ENCODE peak calls at places on chromosomes 3 and 15, in eight cellular contexts. One of them, this sample, is unnamed.

GRCh38 chr15:94584833-94585244 is 353.5 kb downstream of the MCTP2 start:
- DNase-seq in brain microvascular endothelial cell: peak
- DNase-seq in RWPE1: no peak
- DNase-seq in upper lobe of right lung: no peak
- DNase-seq in GM23338: no peak
- DNase-seq in neural progenitor cell: no peak
- DNase-seq in astrocyte: peak
- DNase-seq in hepatocyte: no peak
- DNase-seq in this sample: peak

GRCh38 chr3:4689021-4689420 is 195.9 kb downstream of the ITPR1 start:
- DNase-seq in brain microvascular endothelial cell: no peak
- DNase-seq in RWPE1: no peak
- DNase-seq in upper lobe of right lung: no peak
- DNase-seq in GM23338: no peak
- DNase-seq in neural progenitor cell: no peak
- DNase-seq in astrocyte: no peak
- DNase-seq in hepatocyte: no peak
- DNase-seq in this sample: no peak

GRCh38 chr3:153232737-153233330 is 70.8 kb downstream of the RAP2B start:
- DNase-seq in brain microvascular endothelial cell: no peak
- DNase-seq in RWPE1: no peak
- DNase-seq in upper lobe of right lung: no peak
- DNase-seq in GM23338: no peak
- DNase-seq in neural progenitor cell: no peak
- DNase-seq in astrocyte: peak
- DNase-seq in hepatocyte: no peak
- DNase-seq in this sample: no peak

GRCh38 chr15:77393471-77393840 is 26.4 kb downstream of the PEAK1 start:
- DNase-seq in brain microvascular endothelial cell: no peak
- DNase-seq in RWPE1: no peak
- DNase-seq in upper lobe of right lung: no peak
- DNase-seq in GM23338: no peak
- DNase-seq in neural progenitor cell: no peak
- DNase-seq in astrocyte: peak
- DNase-seq in hepatocyte: no peak
- DNase-seq in this sample: no peak

GRCh38 chr15:59236394-59236793 is 29.8 kb downstream of the LDHAL6B start:
- DNase-seq in brain microvascular endothelial cell: no peak
- DNase-seq in RWPE1: no peak
- DNase-seq in upper lobe of right lung: no peak
- DNase-seq in GM23338: no peak
- DNase-seq in neural progenitor cell: no peak
- DNase-seq in astrocyte: no peak
- DNase-seq in hepatocyte: peak
- DNase-seq in this sample: no peak

GRCh38 chr3:176526194-176526593 is 671.1 kb downstream of the TBL1XR1 start:
- DNase-seq in brain microvascular endothelial cell: no peak
- DNase-seq in RWPE1: no peak
- DNase-seq in upper lobe of right lung: no peak
- DNase-seq in GM23338: no peak
- DNase-seq in neural progenitor cell: no peak
- DNase-seq in astrocyte: no peak
- DNase-seq in hepatocyte: no peak
- DNase-seq in this sample: no peak

GRCh38 chr15:63601727-63602185 is 4.6 kb downstream of the FBXL22 start:
- DNase-seq in brain microvascular endothelial cell: no peak
- DNase-seq in RWPE1: no peak
- DNase-seq in upper lobe of right lung: no peak
- DNase-seq in GM23338: peak
- DNase-seq in neural progenitor cell: no peak
- DNase-seq in astrocyte: no peak
- DNase-seq in hepatocyte: no peak
- DNase-seq in this sample: peak

GRCh38 chr3:105867690-105868449 is 942 bp downstream of the CBLB start:
- DNase-seq in brain microvascular endothelial cell: peak
- DNase-seq in RWPE1: no peak
- DNase-seq in upper lobe of right lung: no peak
- DNase-seq in GM23338: peak
- DNase-seq in neural progenitor cell: no peak
- DNase-seq in astrocyte: no peak
- DNase-seq in hepatocyte: no peak
- DNase-seq in this sample: no peak

GRCh38 chr15:75140080-75140879 is 61.4 kb upstream of the C15orf39 start:
- DNase-seq in brain microvascular endothelial cell: no peak
- DNase-seq in RWPE1: no peak
- DNase-seq in upper lobe of right lung: no peak
- DNase-seq in GM23338: no peak
- DNase-seq in neural progenitor cell: peak
- DNase-seq in astrocyte: no peak
- DNase-seq in hepatocyte: no peak
- DNase-seq in this sample: no peak

GRCh38 chr3:48820626-48821324 is 26.9 kb downstream of the PRKAR2A start:
- DNase-seq in brain microvascular endothelial cell: peak
- DNase-seq in RWPE1: no peak
- DNase-seq in upper lobe of right lung: no peak
- DNase-seq in GM23338: no peak
- DNase-seq in neural progenitor cell: no peak
- DNase-seq in astrocyte: peak
- DNase-seq in hepatocyte: peak
- DNase-seq in this sample: no peak

GRCh38 chr3:134317106-134317947 is 56.9 kb downstream of the AMOTL2 start:
- DNase-seq in brain microvascular endothelial cell: no peak
- DNase-seq in RWPE1: no peak
- DNase-seq in upper lobe of right lung: no peak
- DNase-seq in GM23338: no peak
- DNase-seq in neural progenitor cell: no peak
- DNase-seq in astrocyte: no peak
- DNase-seq in hepatocyte: no peak
- DNase-seq in this sample: no peak

GRCh38 chr3:56839784-56840724 is 38.3 kb upstream of the ARHGEF3 start:
- DNase-seq in brain microvascular endothelial cell: peak
- DNase-seq in RWPE1: peak
- DNase-seq in upper lobe of right lung: no peak
- DNase-seq in GM23338: no peak
- DNase-seq in neural progenitor cell: no peak
- DNase-seq in astrocyte: peak
- DNase-seq in hepatocyte: peak
- DNase-seq in this sample: no peak

GRCh38 chr3:132004571-132004970 is 30.2 kb downstream of the CPNE4 start:
- DNase-seq in brain microvascular endothelial cell: peak
- DNase-seq in RWPE1: no peak
- DNase-seq in upper lobe of right lung: no peak
- DNase-seq in GM23338: no peak
- DNase-seq in neural progenitor cell: no peak
- DNase-seq in astrocyte: peak
- DNase-seq in hepatocyte: no peak
- DNase-seq in this sample: no peak

GRCh38 chr15:68151277-68151676 is 53.9 kb downstream of the CALML4 start:
- DNase-seq in brain microvascular endothelial cell: peak
- DNase-seq in RWPE1: no peak
- DNase-seq in upper lobe of right lung: no peak
- DNase-seq in GM23338: no peak
- DNase-seq in neural progenitor cell: no peak
- DNase-seq in astrocyte: peak
- DNase-seq in hepatocyte: no peak
- DNase-seq in this sample: no peak

GRCh38 chr15:62165029-62165792 is at the start of gene C2CD4B:
- DNase-seq in brain microvascular endothelial cell: no peak
- DNase-seq in RWPE1: no peak
- DNase-seq in upper lobe of right lung: peak
- DNase-seq in GM23338: peak
- DNase-seq in neural progenitor cell: peak
- DNase-seq in astrocyte: no peak
- DNase-seq in hepatocyte: peak
- DNase-seq in this sample: no peak

GRCh38 chr15:53591041-53591440 is 168.4 kb downstream of the WDR72 start:
- DNase-seq in brain microvascular endothelial cell: no peak
- DNase-seq in RWPE1: no peak
- DNase-seq in upper lobe of right lung: no peak
- DNase-seq in GM23338: no peak
- DNase-seq in neural progenitor cell: no peak
- DNase-seq in astrocyte: no peak
- DNase-seq in hepatocyte: no peak
- DNase-seq in this sample: no peak

GRCh38 chr15:81024265-81024875 is 23.6 kb downstream of the TLNRD1 start:
- DNase-seq in brain microvascular endothelial cell: no peak
- DNase-seq in RWPE1: no peak
- DNase-seq in upper lobe of right lung: no peak
- DNase-seq in GM23338: peak
- DNase-seq in neural progenitor cell: no peak
- DNase-seq in astrocyte: no peak
- DNase-seq in hepatocyte: peak
- DNase-seq in this sample: no peak

GRCh38 chr15:81027200-81027599 is 26.5 kb downstream of the TLNRD1 start:
- DNase-seq in brain microvascular endothelial cell: no peak
- DNase-seq in RWPE1: no peak
- DNase-seq in upper lobe of right lung: no peak
- DNase-seq in GM23338: no peak
- DNase-seq in neural progenitor cell: no peak
- DNase-seq in astrocyte: peak
- DNase-seq in hepatocyte: no peak
- DNase-seq in this sample: no peak

GRCh38 chr15:81021321-81021720 is 20.6 kb downstream of the TLNRD1 start:
- DNase-seq in brain microvascular endothelial cell: no peak
- DNase-seq in RWPE1: no peak
- DNase-seq in upper lobe of right lung: no peak
- DNase-seq in GM23338: no peak
- DNase-seq in neural progenitor cell: no peak
- DNase-seq in astrocyte: no peak
- DNase-seq in hepatocyte: no peak
- DNase-seq in this sample: no peak

GRCh38 chr15:81024891-81025290 is 24.2 kb downstream of the TLNRD1 start:
- DNase-seq in brain microvascular endothelial cell: no peak
- DNase-seq in RWPE1: no peak
- DNase-seq in upper lobe of right lung: no peak
- DNase-seq in GM23338: no peak
- DNase-seq in neural progenitor cell: no peak
- DNase-seq in astrocyte: no peak
- DNase-seq in hepatocyte: no peak
- DNase-seq in this sample: no peak

GRCh38 chr15:81023483-81024264 is 23.0 kb downstream of the TLNRD1 start:
- DNase-seq in brain microvascular endothelial cell: peak
- DNase-seq in RWPE1: no peak
- DNase-seq in upper lobe of right lung: peak
- DNase-seq in GM23338: no peak
- DNase-seq in neural progenitor cell: no peak
- DNase-seq in astrocyte: peak
- DNase-seq in hepatocyte: no peak
- DNase-seq in this sample: no peak
- H3K27ac ChIP-seq in brain microvascular endothelial cell: peak
- H3K27ac ChIP-seq in RWPE1: no peak
- H3K27ac ChIP-seq in upper lobe of right lung: peak
- H3K27ac ChIP-seq in GM23338: no peak
- H3K27ac ChIP-seq in neural progenitor cell: no peak
- H3K27ac ChIP-seq in astrocyte: peak
- H3K27ac ChIP-seq in hepatocyte: peak
- H3K27ac ChIP-seq in this sample: no peak

GRCh38 chr3:179811321-179812095 is 158.7 kb downstream of the USP13 start:
- DNase-seq in brain microvascular endothelial cell: peak
- DNase-seq in RWPE1: peak
- DNase-seq in upper lobe of right lung: no peak
- DNase-seq in GM23338: peak
- DNase-seq in neural progenitor cell: peak
- DNase-seq in astrocyte: peak
- DNase-seq in hepatocyte: peak
- DNase-seq in this sample: no peak
- TF ChIP-seq CTCF in brain microvascular endothelial cell: peak
- TF ChIP-seq CTCF in RWPE1: peak
- TF ChIP-seq CTCF in upper lobe of right lung: peak
- TF ChIP-seq CTCF in GM23338: peak
- TF ChIP-seq CTCF in neural progenitor cell: peak
- TF ChIP-seq CTCF in astrocyte: peak
- TF ChIP-seq CTCF in hepatocyte: peak
- TF ChIP-seq CTCF in this sample: no peak

GRCh38 chr3:159850481-159850880 is 138.2 kb upstream of the IL12A start:
- DNase-seq in brain microvascular endothelial cell: no peak
- DNase-seq in RWPE1: no peak
- DNase-seq in upper lobe of right lung: no peak
- DNase-seq in GM23338: no peak
- DNase-seq in neural progenitor cell: no peak
- DNase-seq in astrocyte: no peak
- DNase-seq in hepatocyte: no peak
- DNase-seq in this sample: no peak
- H3K27ac ChIP-seq in brain microvascular endothelial cell: no peak
- H3K27ac ChIP-seq in RWPE1: no peak
- H3K27ac ChIP-seq in upper lobe of right lung: no peak
- H3K27ac ChIP-seq in GM23338: no peak
- H3K27ac ChIP-seq in neural progenitor cell: no peak
- H3K27ac ChIP-seq in astrocyte: no peak
- H3K27ac ChIP-seq in hepatocyte: no peak
- H3K27ac ChIP-seq in this sample: no peak

GRCh38 chr3:37999836-38000235 is 9.2 kb downstream of the VILL start:
- DNase-seq in brain microvascular endothelial cell: no peak
- DNase-seq in RWPE1: no peak
- DNase-seq in upper lobe of right lung: peak
- DNase-seq in GM23338: no peak
- DNase-seq in neural progenitor cell: no peak
- DNase-seq in astrocyte: no peak
- DNase-seq in hepatocyte: no peak
- DNase-seq in this sample: no peak

GRCh38 chr3:38001456-38002081 is 11.0 kb downstream of the VILL start:
- DNase-seq in brain microvascular endothelial cell: no peak
- DNase-seq in RWPE1: no peak
- DNase-seq in upper lobe of right lung: peak
- DNase-seq in GM23338: peak
- DNase-seq in neural progenitor cell: peak
- DNase-seq in astrocyte: no peak
- DNase-seq in hepatocyte: no peak
- DNase-seq in this sample: no peak

GRCh38 chr3:38000965-38001455 is 10.4 kb downstream of the VILL start:
- DNase-seq in brain microvascular endothelial cell: no peak
- DNase-seq in RWPE1: no peak
- DNase-seq in upper lobe of right lung: peak
- DNase-seq in GM23338: no peak
- DNase-seq in neural progenitor cell: no peak
- DNase-seq in astrocyte: no peak
- DNase-seq in hepatocyte: no peak
- DNase-seq in this sample: no peak

GRCh38 chr3:38002291-38002876 is 11.8 kb downstream of the VILL start:
- DNase-seq in brain microvascular endothelial cell: no peak
- DNase-seq in RWPE1: no peak
- DNase-seq in upper lobe of right lung: peak
- DNase-seq in GM23338: no peak
- DNase-seq in neural progenitor cell: no peak
- DNase-seq in astrocyte: no peak
- DNase-seq in hepatocyte: no peak
- DNase-seq in this sample: no peak

DNA sequence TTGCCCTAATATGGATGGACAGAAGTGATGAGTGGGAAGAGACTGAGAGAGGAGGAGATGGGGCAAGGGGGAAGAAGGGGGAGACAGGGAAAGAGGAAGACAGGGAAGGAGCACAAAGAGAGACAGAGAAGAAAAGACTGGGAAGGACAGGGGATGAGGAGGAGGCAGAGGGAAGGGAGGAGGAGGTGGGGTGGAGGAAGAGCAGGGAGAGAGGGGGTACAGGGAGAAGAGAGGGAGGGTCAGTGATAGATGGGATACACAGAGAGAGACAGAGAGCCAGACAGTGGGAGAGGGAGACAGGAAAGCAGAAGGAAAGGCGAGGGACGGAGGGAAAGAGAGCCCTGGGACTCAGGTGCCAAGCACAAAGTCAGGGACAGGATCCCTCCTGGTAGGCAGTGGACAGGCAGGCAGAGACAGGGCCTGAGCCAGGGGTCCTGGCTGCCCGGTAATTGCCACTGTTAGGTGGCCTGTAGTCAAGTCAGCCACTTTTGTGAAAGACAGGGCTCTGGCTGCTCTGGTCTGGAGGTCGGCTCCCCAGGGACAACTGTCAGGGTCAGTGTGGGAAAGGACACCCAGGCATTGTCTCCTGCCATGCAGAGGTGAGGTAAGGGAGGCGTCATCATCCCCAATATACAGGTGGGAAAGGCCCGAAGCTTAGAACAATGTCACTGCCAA is 9.8 kb downstream of the VILL start:
- DNase-seq in brain microvascular endothelial cell: no peak
- DNase-seq in RWPE1: no peak
- DNase-seq in upper lobe of right lung: peak
- DNase-seq in GM23338: no peak
- DNase-seq in neural progenitor cell: no peak
- DNase-seq in astrocyte: no peak
- DNase-seq in hepatocyte: no peak
- DNase-seq in this sample: no peak
- TF ChIP-seq CTCF in brain microvascular endothelial cell: no peak
- TF ChIP-seq CTCF in RWPE1: no peak
- TF ChIP-seq CTCF in upper lobe of right lung: no peak
- TF ChIP-seq CTCF in GM23338: no peak
- TF ChIP-seq CTCF in neural progenitor cell: no peak
- TF ChIP-seq CTCF in astrocyte: no peak
- TF ChIP-seq CTCF in hepatocyte: no peak
- TF ChIP-seq CTCF in this sample: no peak

This sample was measured in CD8-positive, alpha-beta T cell.